ENCODE peak calls at places on chromosomes 11 and 22, in four cellular contexts. B is brain microvascular endothelial cell, T is lower leg skin, W is retinal pigment epithelial cell. J is an unnamed sample.

GRCh38 chr11:36508743-36509142 is 1.3 kb downstream of the TRAF6 start:
- DNase-seq in T (no peak), W (no peak), B (no peak), J (no peak)

GRCh38 chr11:76797341-76798201 is 14.4 kb downstream of the TSKU start:
- DNase-seq in B (no peak), T (no peak), W (no peak), J (no peak)

GRCh38 chr11:34655335-34656008 is 34.6 kb downstream of the EHF start:
- DNase-seq in W (no peak), T (no peak), B (peak), J (peak)

GRCh38 chr11:70544774-70545625 is 146.7 kb downstream of the CTTN start:
- DNase-seq in B (no peak), T (no peak), W (peak), J (no peak)

GRCh38 chr11:102047305-102047924 is at the start of gene CFAP300:
- DNase-seq in B (peak), T (peak), W (peak), J (peak)

GRCh38 chr11:1924121-1924520 is 4.6 kb downstream of the TNNT3 start:
- DNase-seq in B (no peak), T (no peak), W (no peak), J (no peak)

GRCh38 chr22:26554956-26555355 is 35.0 kb downstream of the TPST2 start:
- DNase-seq in T (no peak), W (no peak), B (no peak), J (no peak)

GRCh38 chr11:86069408-86070086 is 663 bp upstream of the PICALM start:
- DNase-seq in B (peak), W (peak), T (peak), J (peak)

GRCh38 chr22:42621505-42622002 is 6.9 kb upstream of the POLDIP3 start:
- DNase-seq in B (peak), W (no peak), T (peak), J (no peak)

GRCh38 chr11:128551641-128552335 is 35.6 kb downstream of the ETS1 start:
- DNase-seq in W (no peak), T (no peak), B (no peak), J (no peak)

GRCh38 chr22:42489000-42489399 is 30.6 kb downstream of the RRP7A start:
- DNase-seq in W (no peak), T (no peak), B (no peak), J (no peak)

GRCh38 chr11:63687845-63688244 is 6.5 kb downstream of the RTN3 start:
- DNase-seq in W (no peak), B (no peak), T (no peak), J (no peak)

GRCh38 chr22:45413368-45414211 is at the start of the genes RIBC2 and SMC1B:
- DNase-seq in W (peak), T (peak), B (peak), J (no peak)

GRCh38 chr11:34528072-34528471 is 14.5 kb upstream of the ELF5 start:
- DNase-seq in T (no peak), B (no peak), W (no peak), J (no peak)

GRCh38 chr22:17303840-17304779 is 65.2 kb upstream of the CECR2 start:
- DNase-seq in W (no peak), T (no peak), B (no peak), J (no peak)

GRCh38 chr11:132904091-132904490 is 628.2 kb downstream of the OPCML start:
- DNase-seq in T (no peak), B (no peak), W (no peak), J (no peak)

DNA sequence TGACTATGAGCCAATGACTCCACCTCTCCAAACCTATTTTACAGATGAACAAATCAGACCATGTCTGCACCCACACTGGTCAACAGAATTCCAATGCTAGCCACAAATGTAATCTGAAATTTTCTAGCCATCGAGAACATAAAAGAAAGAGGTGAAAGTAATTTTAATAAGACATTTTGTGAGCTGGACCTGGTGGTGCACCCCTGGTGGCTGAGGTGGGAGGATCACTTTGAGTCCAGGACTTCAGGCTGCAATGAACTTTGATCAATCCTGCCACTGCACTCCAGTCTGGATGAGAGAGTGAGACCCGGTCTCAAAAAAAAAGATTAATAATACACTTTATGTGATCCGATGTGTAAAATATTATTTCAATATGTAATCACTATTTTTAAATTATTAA is 9.4 kb upstream of the RNF185 start:
- DNase-seq in T (no peak), B (no peak), W (no peak), J (no peak)
- TF ChIP-seq CTCF in T (no peak), B (peak), W (peak), J (peak)

GRCh38 chr11:106466441-106467190 is 389.2 kb downstream of the AASDHPPT start:
- DNase-seq in T (no peak), W (peak), B (peak), J (peak)
- H3K4me3 ChIP-seq in T (no peak), W (no peak), B (no peak), J (no peak)

GRCh38 chr11:78190374-78190773 is 1.7 kb downstream of the USP35 start:
- DNase-seq in T (no peak), W (no peak), B (no peak), J (no peak)

GRCh38 chr11:78188012-78188808 is at the start of gene KCTD21:
- DNase-seq in B (peak), T (peak), W (peak), J (peak)

GRCh38 chr11:78189851-78190250 is 1.1 kb downstream of the USP35 start:
- DNase-seq in T (no peak), B (no peak), W (no peak), J (no peak)

GRCh38 chr11:78188809-78189724 is at the start of gene USP35:
- DNase-seq in W (no peak), T (no peak), B (no peak), J (no peak)

DNA sequence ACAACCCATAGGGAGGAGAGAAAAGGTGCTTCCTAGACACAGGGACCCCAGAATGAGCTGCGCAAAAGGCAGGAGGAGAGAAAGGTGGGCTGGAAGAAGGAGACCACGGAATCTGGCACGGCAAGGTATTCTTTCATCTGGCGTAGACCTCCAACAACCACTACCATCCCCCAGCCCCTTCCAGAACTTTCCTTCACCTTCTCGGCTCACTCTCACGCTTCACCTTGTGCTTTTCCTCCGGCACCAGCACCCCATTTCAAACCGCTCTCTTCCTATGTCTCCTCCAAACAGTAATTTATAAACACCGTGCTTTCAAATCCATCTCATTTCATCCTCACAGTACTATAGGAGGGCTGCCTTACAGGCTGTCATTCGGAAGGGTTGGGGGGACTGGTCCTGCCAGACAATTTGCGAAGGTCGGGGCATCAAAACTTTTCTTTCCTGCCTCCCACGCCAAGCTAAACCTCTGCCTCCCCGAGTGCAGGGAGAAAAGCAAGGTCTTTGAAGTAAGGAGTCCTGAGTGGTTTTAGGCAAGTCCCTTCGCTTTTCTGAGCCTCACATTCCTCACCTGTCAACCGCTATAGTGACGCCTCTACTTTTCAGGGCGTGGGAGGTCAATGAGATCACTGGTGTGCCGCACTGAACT is 937 bp downstream of the KCTD21 start:
- DNase-seq in T (no peak), W (no peak), B (no peak), J (no peak)
- TF ChIP-seq CTCF in T (no peak), W (no peak), B (no peak), J (no peak)

GRCh38 chr11:64864473-64865285 is 13.7 kb downstream of the EHD1 start:
- DNase-seq in W (no peak), T (peak), B (peak), J (peak)

GRCh38 chr11:64864135-64864472 is 14.3 kb downstream of the EHD1 start:
- DNase-seq in T (no peak), B (no peak), W (no peak), J (no peak)

GRCh38 chr11:64865286-64866172 is 12.9 kb downstream of the EHD1 start:
- DNase-seq in W (no peak), T (no peak), B (peak), J (peak)

GRCh38 chr11:64862914-64863313 is 15.5 kb downstream of the EHD1 start:
- DNase-seq in W (no peak), B (no peak), T (no peak), J (no peak)

DNA sequence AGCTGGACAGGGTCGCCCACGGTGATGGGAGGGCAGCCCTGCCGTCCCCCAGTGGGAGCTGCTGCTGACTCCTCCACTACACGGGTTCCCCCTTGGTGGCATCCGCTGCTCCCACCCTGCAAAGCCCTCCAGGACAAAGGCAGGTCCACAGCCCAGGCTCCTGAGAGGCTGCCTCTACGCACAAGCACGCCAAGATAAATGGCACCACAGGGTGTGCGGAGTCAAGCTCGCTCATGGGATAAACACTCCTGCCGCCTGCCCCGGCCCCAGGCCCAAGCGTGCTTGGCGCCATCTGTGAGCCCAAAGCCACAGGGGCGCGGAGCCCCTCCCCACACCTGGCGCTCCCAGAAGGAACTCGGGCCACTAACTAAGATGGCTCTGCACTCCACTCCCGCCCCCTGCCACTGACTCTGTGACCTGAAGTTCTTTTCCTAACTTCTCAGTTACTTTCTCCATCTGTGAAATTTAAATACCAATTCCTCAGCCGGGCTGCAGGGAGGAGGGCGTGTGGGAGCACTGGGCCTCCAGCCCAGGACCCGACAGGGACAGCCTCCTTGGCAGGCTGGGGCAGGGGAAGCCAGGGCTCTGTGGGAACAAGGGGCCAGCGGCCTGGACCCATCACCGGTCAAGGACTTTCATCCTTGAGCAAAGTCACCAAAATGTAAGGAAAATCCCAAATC is 14.9 kb downstream of the EHD1 start:
- DNase-seq in W (no peak), T (no peak), B (no peak), J (no peak)
- H3K4me3 ChIP-seq in W (no peak), T (no peak), B (no peak), J (no peak)

GRCh38 chr11:73363147-73363546 is 13.1 kb upstream of the RELT start:
- DNase-seq in W (no peak), B (no peak), T (no peak), J (no peak)

GRCh38 chr11:73361953-73362776 is 14.0 kb upstream of the RELT start:
- DNase-seq in T (no peak), W (no peak), B (no peak), J (no peak)

GRCh38 chr11:73359930-73360742 is 16.1 kb upstream of the RELT start:
- DNase-seq in B (peak), T (no peak), W (no peak), J (no peak)

GRCh38 chr11:73359341-73359740 is 16.9 kb upstream of the RELT start:
- DNase-seq in T (no peak), B (peak), W (no peak), J (no peak)

GRCh38 chr11:73360743-73361369 is 15.3 kb upstream of the RELT start:
- DNase-seq in B (no peak), W (no peak), T (no peak), J (no peak)
- TF ChIP-seq CTCF in B (no peak), W (no peak), T (no peak), J (no peak)

DNA sequence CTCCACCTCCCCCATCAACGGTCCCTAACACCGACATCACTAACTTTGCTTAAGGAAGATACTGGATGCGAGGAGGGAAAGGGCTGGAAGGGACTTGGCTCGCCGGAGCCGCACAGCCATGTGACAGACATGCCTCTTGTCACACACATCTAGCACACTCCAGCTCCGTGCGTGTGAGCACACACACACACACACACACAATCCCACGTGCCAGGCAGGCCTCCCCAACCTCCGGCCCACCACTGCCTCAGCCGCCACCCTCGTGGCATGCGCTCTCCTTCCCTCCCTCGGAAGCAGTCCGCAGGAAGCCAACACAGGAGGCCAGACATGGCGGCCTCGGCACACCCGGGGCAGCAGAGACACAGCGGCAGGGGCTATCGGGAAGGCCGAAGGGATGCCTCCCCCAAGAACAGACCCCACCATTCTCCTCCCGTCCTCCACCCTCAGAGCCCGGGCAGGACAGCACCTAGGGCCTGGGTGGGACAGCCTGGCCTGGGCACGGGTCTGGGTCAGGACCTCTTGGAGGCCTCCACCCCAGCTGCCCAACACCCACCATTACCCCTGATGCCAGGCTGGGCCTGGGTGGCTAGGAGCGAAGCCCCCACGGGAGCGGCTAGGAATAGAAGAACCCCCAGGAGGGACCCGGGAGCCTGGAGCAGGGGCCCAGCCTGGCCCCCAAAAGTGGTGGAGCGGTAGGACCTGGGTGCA is 1.0 kb downstream of the MFNG start:
- DNase-seq in T (no peak), W (no peak), B (no peak), J (no peak)
- H3K4me3 ChIP-seq in T (peak), W (no peak), B (no peak), J (no peak)

J was measured in AG04449.